ENCODE peak calls at places on chromosome 22, in six cellular contexts. T, C, W, B, L and U are unnamed samples.

GRCh38 chr22:18060646-18061620 is 16.9 kb upstream of the PEX26 start:
- DNase-seq in W (peak; percentile 71), L (no peak), C (peak; percentile 91), B (no peak), T (no peak), U (peak; percentile 78)

GRCh38 chr22:37563153-37564081 is 3.1 kb downstream of the CDC42EP1 start:
- DNase-seq in C (peak; percentile 96), L (no peak), B (no peak), T (peak; percentile 71), W (peak; percentile 97), U (peak; percentile 91)

GRCh38 chr22:35070451-35071093 is 4.6 kb downstream of the ISX start:
- DNase-seq in T (no peak), W (no peak), C (no peak), B (no peak), L (no peak), U (no peak)

GRCh38 chr22:22166941-22167713 is 77.5 kb upstream of the VPREB1 start:
- DNase-seq in C (no peak), B (no peak), L (no peak), W (no peak), T (no peak), U (no peak)

GRCh38 chr22:41998361-41999261 is at the start of gene WBP2NL:
- DNase-seq in L (peak; percentile 79), C (peak; percentile 22), B (peak; percentile 47), W (peak; percentile 51), T (peak; percentile 80), U (peak; percentile 84)

GRCh38 chr22:25845985-25846745 is 104.2 kb downstream of the MYO18B start:
- DNase-seq in C (peak; percentile 34), T (no peak), B (no peak), W (no peak), L (no peak), U (peak; percentile 93)

GRCh38 chr22:39661842-39662676 is 91.5 kb downstream of the CACNA1I start:
- DNase-seq in C (no peak), B (no peak), W (no peak), L (peak; percentile 70), T (no peak), U (no peak)

GRCh38 chr22:29260031-29260560 is 7.7 kb downstream of the RHBDD3 start:
- DNase-seq in T (no peak), B (no peak), C (no peak), L (no peak), W (no peak), U (no peak)

GRCh38 chr22:40324468-40325305 is 21.6 kb upstream of the ADSL start:
- DNase-seq in C (no peak), L (peak; percentile 49), T (no peak), W (no peak), B (no peak), U (no peak)

GRCh38 chr22:29306830-29307657 is 594 bp downstream of the GAS2L1 start:
- DNase-seq in W (peak; percentile 61), B (no peak), T (peak; percentile 87), C (peak; percentile 87), L (peak; percentile 15), U (peak; percentile 79)